ENCODE peak calls at places on chromosomes 3 and 15, in eight cellular contexts. Y, Q, H, G, J, F, M and L are unnamed samples.

GRCh38 chr3:103126111-103126510 is 691.3 kb downstream of the ZPLD1 start:
- DNase-seq in Y (no peak), G (no peak), H (no peak), F (no peak), M (no peak), J (no peak), Q (no peak), L (no peak)

GRCh38 chr3:39135170-39135805 is 18.1 kb downstream of the CSRNP1 start:
- DNase-seq in J (peak), Q (no peak), Y (no peak), H (no peak), G (no peak), F (no peak), M (no peak), L (no peak)

GRCh38 chr3:108343479-108343870 is 47.1 kb downstream of the HHLA2 start:
- DNase-seq in Q (no peak), G (no peak), M (no peak), H (no peak), J (no peak), Y (no peak), F (no peak), L (no peak)

GRCh38 chr15:56943398-56943797 is 25.0 kb downstream of the TCF12 start:
- DNase-seq in F (no peak), G (no peak), Q (no peak), M (no peak), H (no peak), Y (peak), J (no peak), L (no peak)

GRCh38 chr15:66635006-66635405 is 67.0 kb upstream of the SMAD6 start:
- DNase-seq in M (no peak), Y (no peak), J (no peak), Q (no peak), H (no peak), G (no peak), F (no peak), L (no peak)

GRCh38 chr3:64995857-64996564 is 308.2 kb upstream of the ADAMTS9 start:
- DNase-seq in Q (no peak), G (no peak), F (no peak), Y (peak), J (no peak), M (no peak), H (peak), L (peak)

GRCh38 chr3:12983326-12983725 is 89.9 kb downstream of the IQSEC1 start:
- DNase-seq in H (no peak), Y (no peak), J (no peak), F (no peak), G (no peak), M (no peak), Q (no peak), L (no peak)

GRCh38 chr15:25789206-25789605 is 73.9 kb downstream of the ATP10A start:
- DNase-seq in G (no peak), Y (peak), M (no peak), F (no peak), J (no peak), Q (no peak), H (no peak), L (no peak)

GRCh38 chr3:192869131-192870027 is 48.3 kb downstream of the MB21D2 start:
- DNase-seq in H (no peak), Y (peak), F (no peak), M (no peak), J (no peak), G (no peak), Q (no peak), L (no peak)

GRCh38 chr15:64093627-64094417 is at the start of gene CIAO2A:
- DNase-seq in M (peak), H (peak), G (peak), Q (peak), F (peak), Y (peak), J (peak), L (peak)

GRCh38 chr15:73927003-73927475 is 777 bp downstream of the LOXL1 start:
- DNase-seq in F (peak), M (peak), J (peak), Q (peak), H (peak), Y (peak), G (peak), L (peak)

GRCh38 chr3:136960838-136961836 is 3.4 kb downstream of the IL20RB start:
- DNase-seq in Y (peak), J (no peak), G (no peak), H (no peak), Q (no peak), M (peak), F (no peak), L (peak)

GRCh38 chr3:55405436-55405835 is 81.7 kb downstream of the WNT5A start:
- DNase-seq in Y (no peak), M (peak), Q (peak), H (peak), J (no peak), F (no peak), G (peak), L (peak)

GRCh38 chr3:184953396-184953795 is 141.4 kb downstream of the VPS8 start:
- DNase-seq in H (no peak), G (no peak), M (no peak), F (no peak), Q (peak), J (no peak), Y (no peak), L (no peak)

GRCh38 chr3:23796518-23796917 is 9.2 kb upstream of the UBE2E1 start:
- DNase-seq in G (no peak), M (no peak), F (no peak), Y (no peak), H (no peak), J (no peak), Q (no peak), L (no peak)